ENCODE peak calls at places on chromosomes 5 and 9, in four cellular contexts. One of them, this sample, is unnamed.

GRCh38 chr9:93107151-93107824 is 11.3 kb downstream of the CARD19 start:
- DNase-seq in activated CD4-positive, alpha-beta T cell treated with anti-CD3 and anti-CD28 coated beads, Interleukin-2, amount 50 U/mL, for 1 hour: no peak
- DNase-seq in iPS DF 6.9: no peak
- DNase-seq in mesendoderm: no peak
- DNase-seq in this sample: no peak

GRCh38 chr5:39107350-39107749 is 33.2 kb upstream of the RICTOR start:
- DNase-seq in activated CD4-positive, alpha-beta T cell treated with anti-CD3 and anti-CD28 coated beads, Interleukin-2, amount 50 U/mL, for 1 hour: no peak
- DNase-seq in iPS DF 6.9: no peak
- DNase-seq in mesendoderm: no peak
- DNase-seq in this sample: no peak

GRCh38 chr5:15575566-15576195 is 75.7 kb downstream of the FBXL7 start:
- DNase-seq in activated CD4-positive, alpha-beta T cell treated with anti-CD3 and anti-CD28 coated beads, Interleukin-2, amount 50 U/mL, for 1 hour: no peak
- DNase-seq in iPS DF 6.9: no peak
- DNase-seq in mesendoderm: no peak
- DNase-seq in this sample: no peak

GRCh38 chr5:91136271-91136670 is 246.8 kb downstream of the ARRDC3 start:
- DNase-seq in activated CD4-positive, alpha-beta T cell treated with anti-CD3 and anti-CD28 coated beads, Interleukin-2, amount 50 U/mL, for 1 hour: no peak
- DNase-seq in iPS DF 6.9: no peak
- DNase-seq in mesendoderm: peak
- DNase-seq in this sample: no peak

GRCh38 chr9:116543731-116544400 is 143.2 kb upstream of the TRIM32 start:
- DNase-seq in activated CD4-positive, alpha-beta T cell treated with anti-CD3 and anti-CD28 coated beads, Interleukin-2, amount 50 U/mL, for 1 hour: no peak
- DNase-seq in iPS DF 6.9: no peak
- DNase-seq in mesendoderm: no peak
- DNase-seq in this sample: no peak

GRCh38 chr5:57412010-57412409 is 70.6 kb downstream of the ACTBL2 start:
- DNase-seq in activated CD4-positive, alpha-beta T cell treated with anti-CD3 and anti-CD28 coated beads, Interleukin-2, amount 50 U/mL, for 1 hour: no peak
- DNase-seq in iPS DF 6.9: no peak
- DNase-seq in mesendoderm: no peak
- DNase-seq in this sample: no peak

GRCh38 chr9:131641618-131642495 is 96.5 kb downstream of the PRRT1B start:
- DNase-seq in activated CD4-positive, alpha-beta T cell treated with anti-CD3 and anti-CD28 coated beads, Interleukin-2, amount 50 U/mL, for 1 hour: no peak
- DNase-seq in iPS DF 6.9: no peak
- DNase-seq in mesendoderm: peak
- DNase-seq in this sample: no peak

GRCh38 chr9:20987521-20987920 is 43.9 kb downstream of the HACD4 start:
- DNase-seq in activated CD4-positive, alpha-beta T cell treated with anti-CD3 and anti-CD28 coated beads, Interleukin-2, amount 50 U/mL, for 1 hour: no peak
- DNase-seq in iPS DF 6.9: no peak
- DNase-seq in mesendoderm: no peak
- DNase-seq in this sample: no peak

GRCh38 chr9:75067894-75068293 is 20.1 kb downstream of the NMRK1 start:
- DNase-seq in activated CD4-positive, alpha-beta T cell treated with anti-CD3 and anti-CD28 coated beads, Interleukin-2, amount 50 U/mL, for 1 hour: no peak
- DNase-seq in iPS DF 6.9: no peak
- DNase-seq in mesendoderm: no peak
- DNase-seq in this sample: no peak

GRCh38 chr5:103562453-103563157 is at the start of gene NUDT12:
- DNase-seq in activated CD4-positive, alpha-beta T cell treated with anti-CD3 and anti-CD28 coated beads, Interleukin-2, amount 50 U/mL, for 1 hour: peak
- DNase-seq in iPS DF 6.9: peak
- DNase-seq in mesendoderm: peak
- DNase-seq in this sample: peak

GRCh38 chr5:138032028-138032571 is 779 bp downstream of the FAM13B start:
- DNase-seq in activated CD4-positive, alpha-beta T cell treated with anti-CD3 and anti-CD28 coated beads, Interleukin-2, amount 50 U/mL, for 1 hour: peak
- DNase-seq in iPS DF 6.9: no peak
- DNase-seq in mesendoderm: no peak
- DNase-seq in this sample: no peak

GRCh38 chr5:126624534-126624933 is 23.8 kb downstream of the PHAX start:
- DNase-seq in activated CD4-positive, alpha-beta T cell treated with anti-CD3 and anti-CD28 coated beads, Interleukin-2, amount 50 U/mL, for 1 hour: no peak
- DNase-seq in iPS DF 6.9: no peak
- DNase-seq in mesendoderm: peak
- DNase-seq in this sample: no peak

GRCh38 chr9:119827526-119827925 is 458.3 kb upstream of the BRINP1 start:
- DNase-seq in activated CD4-positive, alpha-beta T cell treated with anti-CD3 and anti-CD28 coated beads, Interleukin-2, amount 50 U/mL, for 1 hour: no peak
- DNase-seq in iPS DF 6.9: no peak
- DNase-seq in mesendoderm: no peak
- DNase-seq in this sample: no peak

GRCh38 chr5:121175986-121176385 is 675.7 kb upstream of the FTMT start:
- DNase-seq in activated CD4-positive, alpha-beta T cell treated with anti-CD3 and anti-CD28 coated beads, Interleukin-2, amount 50 U/mL, for 1 hour: no peak
- DNase-seq in iPS DF 6.9: no peak
- DNase-seq in mesendoderm: no peak
- DNase-seq in this sample: no peak

GRCh38 chr5:78628260-78629024 is 20.1 kb downstream of the LHFPL2 start:
- DNase-seq in activated CD4-positive, alpha-beta T cell treated with anti-CD3 and anti-CD28 coated beads, Interleukin-2, amount 50 U/mL, for 1 hour: no peak
- DNase-seq in iPS DF 6.9: no peak
- DNase-seq in mesendoderm: peak
- DNase-seq in this sample: no peak

GRCh38 chr5:13477118-13477737 is 467.3 kb downstream of the DNAH5 start:
- DNase-seq in activated CD4-positive, alpha-beta T cell treated with anti-CD3 and anti-CD28 coated beads, Interleukin-2, amount 50 U/mL, for 1 hour: no peak
- DNase-seq in iPS DF 6.9: no peak
- DNase-seq in mesendoderm: no peak
- DNase-seq in this sample: no peak

GRCh38 chr5:103800728-103801127 is 238.1 kb upstream of the NUDT12 start:
- DNase-seq in activated CD4-positive, alpha-beta T cell treated with anti-CD3 and anti-CD28 coated beads, Interleukin-2, amount 50 U/mL, for 1 hour: no peak
- DNase-seq in iPS DF 6.9: no peak
- DNase-seq in mesendoderm: no peak
- DNase-seq in this sample: no peak

GRCh38 chr5:176658817-176659216 is 11.5 kb downstream of the TSPAN17 start:
- DNase-seq in activated CD4-positive, alpha-beta T cell treated with anti-CD3 and anti-CD28 coated beads, Interleukin-2, amount 50 U/mL, for 1 hour: no peak
- DNase-seq in iPS DF 6.9: no peak
- DNase-seq in mesendoderm: no peak
- DNase-seq in this sample: no peak

GRCh38 chr5:5891350-5891749 is 468.9 kb downstream of the ICE1 start:
- DNase-seq in activated CD4-positive, alpha-beta T cell treated with anti-CD3 and anti-CD28 coated beads, Interleukin-2, amount 50 U/mL, for 1 hour: no peak
- DNase-seq in iPS DF 6.9: no peak
- DNase-seq in mesendoderm: peak
- DNase-seq in this sample: no peak

GRCh38 chr5:125597338-125597737 is 825.9 kb upstream of the GRAMD2B start:
- DNase-seq in activated CD4-positive, alpha-beta T cell treated with anti-CD3 and anti-CD28 coated beads, Interleukin-2, amount 50 U/mL, for 1 hour: no peak
- DNase-seq in iPS DF 6.9: no peak
- DNase-seq in mesendoderm: no peak
- DNase-seq in this sample: no peak

GRCh38 chr5:120415985-120416384 is 48.1 kb upstream of the PRR16 start:
- DNase-seq in activated CD4-positive, alpha-beta T cell treated with anti-CD3 and anti-CD28 coated beads, Interleukin-2, amount 50 U/mL, for 1 hour: no peak
- DNase-seq in iPS DF 6.9: no peak
- DNase-seq in mesendoderm: peak
- DNase-seq in this sample: no peak

GRCh38 chr9:135068776-135069415 is 18.6 kb upstream of the OLFM1 start:
- DNase-seq in activated CD4-positive, alpha-beta T cell treated with anti-CD3 and anti-CD28 coated beads, Interleukin-2, amount 50 U/mL, for 1 hour: no peak
- DNase-seq in iPS DF 6.9: no peak
- DNase-seq in mesendoderm: no peak
- DNase-seq in this sample: no peak

GRCh38 chr5:141843156-141843927 is 34.9 kb downstream of the PCDH1 start:
- DNase-seq in activated CD4-positive, alpha-beta T cell treated with anti-CD3 and anti-CD28 coated beads, Interleukin-2, amount 50 U/mL, for 1 hour: no peak
- DNase-seq in iPS DF 6.9: no peak
- DNase-seq in mesendoderm: peak
- DNase-seq in this sample: no peak

GRCh38 chr5:140322751-140323731 is 20.1 kb upstream of the PFDN1 start:
- DNase-seq in activated CD4-positive, alpha-beta T cell treated with anti-CD3 and anti-CD28 coated beads, Interleukin-2, amount 50 U/mL, for 1 hour: no peak
- DNase-seq in iPS DF 6.9: no peak
- DNase-seq in mesendoderm: peak
- DNase-seq in this sample: no peak

GRCh38 chr5:111134080-111134479 is 41.9 kb downstream of the WDR36 start:
- DNase-seq in activated CD4-positive, alpha-beta T cell treated with anti-CD3 and anti-CD28 coated beads, Interleukin-2, amount 50 U/mL, for 1 hour: no peak
- DNase-seq in iPS DF 6.9: no peak
- DNase-seq in mesendoderm: no peak
- DNase-seq in this sample: no peak

GRCh38 chr9:16510506-16510905 is 360.0 kb downstream of the BNC2 start:
- DNase-seq in activated CD4-positive, alpha-beta T cell treated with anti-CD3 and anti-CD28 coated beads, Interleukin-2, amount 50 U/mL, for 1 hour: no peak
- DNase-seq in iPS DF 6.9: no peak
- DNase-seq in mesendoderm: no peak
- DNase-seq in this sample: no peak

GRCh38 chr5:132499440-132500243 is 9.1 kb upstream of the IRF1 start:
- DNase-seq in activated CD4-positive, alpha-beta T cell treated with anti-CD3 and anti-CD28 coated beads, Interleukin-2, amount 50 U/mL, for 1 hour: no peak
- DNase-seq in iPS DF 6.9: no peak
- DNase-seq in mesendoderm: peak
- DNase-seq in this sample: no peak

GRCh38 chr5:75551471-75551870 is 39.8 kb downstream of the POLK start:
- DNase-seq in activated CD4-positive, alpha-beta T cell treated with anti-CD3 and anti-CD28 coated beads, Interleukin-2, amount 50 U/mL, for 1 hour: no peak
- DNase-seq in iPS DF 6.9: no peak
- DNase-seq in mesendoderm: no peak
- DNase-seq in this sample: no peak

GRCh38 chr5:148820778-148821395 is 5.5 kb upstream of the ADRB2 start:
- DNase-seq in activated CD4-positive, alpha-beta T cell treated with anti-CD3 and anti-CD28 coated beads, Interleukin-2, amount 50 U/mL, for 1 hour: no peak
- DNase-seq in iPS DF 6.9: no peak
- DNase-seq in mesendoderm: peak
- DNase-seq in this sample: no peak

GRCh38 chr9:125805057-125805456 is 57.9 kb downstream of the PBX3 start:
- DNase-seq in activated CD4-positive, alpha-beta T cell treated with anti-CD3 and anti-CD28 coated beads, Interleukin-2, amount 50 U/mL, for 1 hour: no peak
- DNase-seq in iPS DF 6.9: no peak
- DNase-seq in mesendoderm: no peak
- DNase-seq in this sample: no peak

GRCh38 chr9:109905472-109905871 is 125.5 kb downstream of the PALM2AKAP2 start:
- DNase-seq in activated CD4-positive, alpha-beta T cell treated with anti-CD3 and anti-CD28 coated beads, Interleukin-2, amount 50 U/mL, for 1 hour: no peak
- DNase-seq in iPS DF 6.9: no peak
- DNase-seq in mesendoderm: no peak
- DNase-seq in this sample: no peak

GRCh38 chr9:16964228-16964627 is 93.8 kb upstream of the BNC2 start:
- DNase-seq in activated CD4-positive, alpha-beta T cell treated with anti-CD3 and anti-CD28 coated beads, Interleukin-2, amount 50 U/mL, for 1 hour: no peak
- DNase-seq in iPS DF 6.9: no peak
- DNase-seq in mesendoderm: peak
- DNase-seq in this sample: no peak

GRCh38 chr5:121319292-121319691 is 532.4 kb upstream of the FTMT start:
- DNase-seq in activated CD4-positive, alpha-beta T cell treated with anti-CD3 and anti-CD28 coated beads, Interleukin-2, amount 50 U/mL, for 1 hour: no peak
- DNase-seq in iPS DF 6.9: no peak
- DNase-seq in mesendoderm: no peak
- DNase-seq in this sample: no peak

GRCh38 chr9:88179080-88179521 is 40.8 kb upstream of the SPATA31C2 start:
- DNase-seq in activated CD4-positive, alpha-beta T cell treated with anti-CD3 and anti-CD28 coated beads, Interleukin-2, amount 50 U/mL, for 1 hour: no peak
- DNase-seq in iPS DF 6.9: no peak
- DNase-seq in mesendoderm: no peak
- DNase-seq in this sample: no peak

GRCh38 chr9:109256381-109256780 is 64.5 kb downstream of the EPB41L4B start:
- DNase-seq in activated CD4-positive, alpha-beta T cell treated with anti-CD3 and anti-CD28 coated beads, Interleukin-2, amount 50 U/mL, for 1 hour: no peak
- DNase-seq in iPS DF 6.9: no peak
- DNase-seq in mesendoderm: no peak
- DNase-seq in this sample: no peak

GRCh38 chr9:99489043-99489378 is 266.9 kb downstream of the SEC61B start:
- DNase-seq in activated CD4-positive, alpha-beta T cell treated with anti-CD3 and anti-CD28 coated beads, Interleukin-2, amount 50 U/mL, for 1 hour: no peak
- DNase-seq in iPS DF 6.9: no peak
- DNase-seq in mesendoderm: no peak
- DNase-seq in this sample: no peak

GRCh38 chr9:18775969-18776368 is 257.0 kb downstream of the SAXO1 start:
- DNase-seq in activated CD4-positive, alpha-beta T cell treated with anti-CD3 and anti-CD28 coated beads, Interleukin-2, amount 50 U/mL, for 1 hour: no peak
- DNase-seq in iPS DF 6.9: no peak
- DNase-seq in mesendoderm: no peak
- DNase-seq in this sample: no peak

GRCh38 chr5:122586351-122586750 is 188.5 kb upstream of the SNX2 start:
- DNase-seq in activated CD4-positive, alpha-beta T cell treated with anti-CD3 and anti-CD28 coated beads, Interleukin-2, amount 50 U/mL, for 1 hour: no peak
- DNase-seq in iPS DF 6.9: no peak
- DNase-seq in mesendoderm: no peak
- DNase-seq in this sample: no peak

This sample was measured in glomerular endothelial cell.